ENCODE peak calls at places on chromosome 12, in four cellular contexts. E is aorta, U is anterior cingulate cortex, W is HFF-Myc. R is an unnamed sample.

GRCh38 chr12:113948151-113948914 is 17.8 kb downstream of the RBM19 start:
- DNase-seq in E (no peak), U (no peak), W (no peak), R (no peak)

GRCh38 chr12:54207539-54208267 is 18.9 kb upstream of the SMUG1 start:
- DNase-seq in W (no peak), U (no peak), E (peak), R (no peak)

GRCh38 chr12:97276621-97277020 is 186.0 kb upstream of the RMST start:
- DNase-seq in U (no peak), E (no peak), W (no peak), R (no peak)

GRCh38 chr12:54390176-54390667 is 5.7 kb upstream of the ZNF385A start:
- DNase-seq in W (no peak), U (no peak), E (no peak), R (no peak)

GRCh38 chr12:124493809-124494750 is 73.3 kb downstream of the NCOR2 start:
- DNase-seq in E (no peak), W (no peak), U (no peak), R (no peak)

GRCh38 chr12:120367924-120368788 is 808 bp downstream of the MSI1 start:
- DNase-seq in U (no peak), W (no peak), E (no peak), R (no peak)

GRCh38 chr12:102631274-102631673 is 150.9 kb upstream of the IGF1 start:
- DNase-seq in W (peak), E (no peak), U (no peak), R (peak)

GRCh38 chr12:54988402-54989054 is 4.0 kb upstream of the TESPA1 start:
- DNase-seq in W (no peak), E (peak), U (peak), R (no peak)